ENCODE peak calls at places on chromosome 1, in eight cellular contexts. E is AG04449, L is tibial artery, H is GM13977, I is cardiac muscle cell, O is dorsolateral prefrontal cortex, B is body of pancreas, G is upper lobe of right lung. J is an unnamed sample.

GRCh38 chr1:202578001-202578500 is 132.2 kb downstream of the SYT2 start:
- DNase-seq in B (no peak), E (peak), O (no peak), L (no peak), H (no peak), I (peak), G (no peak), J (no peak)

GRCh38 chr1:201283836-201284553 is 689 bp downstream of the PKP1 start:
- DNase-seq in G (no peak), O (no peak), L (no peak), H (no peak), I (no peak), B (no peak), E (no peak), J (no peak)

GRCh38 chr1:67683736-67684525 is 1.1 kb upstream of the GADD45A start:
- DNase-seq in G (no peak), B (no peak), H (peak), I (no peak), L (no peak), E (no peak), O (no peak), J (peak)

GRCh38 chr1:25991937-25992688 is 5.8 kb downstream of the PAFAH2 start:
- DNase-seq in E (no peak), H (no peak), B (no peak), O (no peak), G (no peak), L (no peak), I (peak), J (no peak)

GRCh38 chr1:56819393-56819899 is at the start of gene FYB2:
- DNase-seq in G (no peak), B (peak), L (no peak), H (no peak), O (no peak), E (no peak), I (no peak), J (no peak)

GRCh38 chr1:116167625-116168276 is 56.6 kb downstream of the MAB21L3 start:
- DNase-seq in B (peak), O (no peak), G (no peak), L (no peak), E (no peak), H (no peak), I (peak), J (no peak)

GRCh38 chr1:37734629-37735591 is 30.0 kb downstream of the EPHA10 start:
- DNase-seq in H (no peak), B (no peak), L (peak), O (no peak), E (no peak), I (no peak), G (no peak), J (no peak)

GRCh38 chr1:117106478-117106877 is 15.1 kb downstream of the TRIM45 start:
- DNase-seq in H (no peak), L (no peak), B (no peak), E (no peak), G (no peak), O (no peak), I (no peak), J (no peak)

GRCh38 chr1:232579958-232580705 is 49.8 kb downstream of the SIPA1L2 start:
- DNase-seq in G (no peak), I (no peak), L (no peak), E (no peak), H (no peak), O (no peak), B (no peak), J (no peak)

GRCh38 chr1:53285969-53286760 is 41.7 kb downstream of the LRP8 start:
- DNase-seq in G (no peak), E (no peak), H (no peak), B (no peak), L (no peak), O (no peak), I (no peak), J (no peak)

GRCh38 chr1:70633004-70633403 is 221.9 kb downstream of the CTH start:
- DNase-seq in I (no peak), L (no peak), H (no peak), O (no peak), E (no peak), G (no peak), B (no peak), J (no peak)

GRCh38 chr1:204991342-204991844 is 51.6 kb upstream of the CNTN2 start:
- DNase-seq in H (no peak), B (no peak), L (no peak), O (no peak), G (no peak), E (no peak), I (no peak), J (no peak)

GRCh38 chr1:228013322-228014234 is 6.8 kb downstream of the WNT3A start:
- DNase-seq in H (no peak), G (peak), B (no peak), L (peak), O (peak), I (no peak), E (no peak), J (peak)

GRCh38 chr1:201683397-201683796 is 144.5 kb downstream of the NAV1 start:
- DNase-seq in L (no peak), I (no peak), G (no peak), O (no peak), H (no peak), E (no peak), B (no peak), J (no peak)

GRCh38 chr1:168693197-168693871 is 35.7 kb downstream of the DPT start:
- DNase-seq in I (no peak), O (no peak), G (no peak), L (no peak), H (no peak), E (no peak), B (peak), J (no peak)

GRCh38 chr1:152036316-152037216 is at the start of gene S100A11:
- DNase-seq in O (peak), L (peak), E (no peak), G (peak), I (peak), B (peak), H (peak), J (peak)

GRCh38 chr1:111559736-111560279 is 56.4 kb upstream of the ADORA3 start:
- DNase-seq in E (peak), L (no peak), G (no peak), H (no peak), O (no peak), I (peak), B (no peak), J (no peak)

GRCh38 chr1:93979718-93980319 is 70.6 kb upstream of the GCLM start:
- DNase-seq in I (peak), B (peak), O (no peak), H (no peak), E (no peak), G (no peak), L (no peak), J (no peak)

GRCh38 chr1:93980881-93981280 is 71.7 kb upstream of the GCLM start:
- DNase-seq in H (no peak), G (no peak), O (no peak), B (no peak), E (no peak), L (no peak), I (peak), J (no peak)

GRCh38 chr1:93977546-93977945 is 68.3 kb upstream of the GCLM start:
- DNase-seq in H (no peak), G (no peak), L (no peak), B (no peak), I (peak), E (no peak), O (no peak), J (no peak)

GRCh38 chr1:93979040-93979717 is 69.9 kb upstream of the GCLM start:
- DNase-seq in B (no peak), H (no peak), I (no peak), G (no peak), L (no peak), E (no peak), O (no peak), J (no peak)

GRCh38 chr1:93980320-93980744 is 71.1 kb upstream of the GCLM start:
- DNase-seq in O (no peak), E (no peak), G (no peak), B (no peak), L (no peak), H (peak), I (peak), J (no peak)
- TF ChIP-seq CTCF in O (no peak), E (peak), G (no peak), B (no peak), L (no peak), H (peak), I (peak), J (peak)

DNA sequence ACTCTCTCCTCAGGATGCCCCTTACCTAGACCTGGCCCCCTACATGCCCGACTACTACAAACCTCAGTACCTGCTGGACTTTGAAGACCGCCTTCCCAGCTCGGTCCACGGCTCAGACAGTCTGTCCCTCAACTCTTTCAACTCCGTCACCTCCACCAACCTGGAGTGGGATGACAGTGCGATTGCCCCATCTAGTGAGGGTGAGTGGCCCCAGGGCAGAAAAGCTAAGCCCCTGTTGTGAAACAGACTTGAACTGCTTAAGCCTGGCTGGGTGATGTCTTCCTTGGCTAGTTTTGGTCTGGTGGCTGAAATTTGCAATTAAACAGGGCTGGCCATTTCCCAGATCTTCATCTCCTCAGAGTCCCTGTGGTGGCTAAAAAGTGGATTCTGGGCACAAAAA is 16.3 kb upstream of the SLC25A34 start:
- DNase-seq in O (no peak), E (no peak), L (no peak), H (no peak), I (no peak), B (no peak), G (no peak), J (no peak)
- TF ChIP-seq CTCF in O (no peak), E (no peak), L (no peak), H (peak), I (no peak), B (no peak), G (no peak), J (no peak)

DNA sequence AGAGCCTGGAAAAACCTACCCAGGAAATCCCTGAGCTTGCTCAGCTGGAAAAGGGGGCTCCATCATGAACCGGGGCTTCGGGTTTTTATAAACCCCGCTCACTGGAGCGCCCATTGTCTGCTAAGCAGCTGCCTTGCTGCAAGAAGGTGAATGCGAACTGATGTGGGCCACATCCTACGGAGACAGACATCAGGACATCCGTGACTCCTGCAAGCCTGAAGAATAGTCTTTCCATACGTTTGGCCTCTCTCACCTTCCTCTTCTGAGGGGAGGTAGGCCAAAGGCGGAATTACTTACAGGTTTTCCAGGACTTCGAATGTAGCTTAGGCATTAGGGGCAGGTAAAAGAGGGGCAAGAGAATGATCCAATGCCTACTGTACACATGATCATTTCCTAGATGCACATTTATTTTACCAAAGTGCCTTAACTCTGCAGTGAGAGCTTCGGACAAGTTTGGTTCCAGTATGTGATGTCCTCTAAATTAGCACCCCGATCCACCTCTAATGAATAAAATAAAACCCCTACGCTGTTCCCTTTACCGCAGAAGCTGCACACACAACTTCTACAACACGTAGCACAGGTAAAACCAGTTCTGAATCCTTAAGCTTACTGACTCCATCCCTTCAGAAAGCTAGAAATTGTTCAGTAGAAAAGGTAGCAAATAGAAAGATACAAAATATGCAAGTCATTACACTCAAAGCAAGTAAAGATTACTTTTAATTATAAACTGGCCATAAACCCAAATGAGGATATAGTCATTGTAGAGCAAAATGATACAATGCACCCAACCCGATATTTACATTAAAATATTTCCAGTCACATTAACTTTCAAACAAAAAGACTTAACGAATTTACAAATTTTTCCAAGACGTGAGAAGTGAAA is 866 bp upstream of the SORT1 start:
- DNase-seq in B (no peak), O (no peak), G (no peak), E (no peak), H (no peak), I (no peak), L (no peak), J (peak)
- TF ChIP-seq CTCF in B (no peak), O (no peak), G (no peak), E (no peak), H (no peak), I (no peak), L (no peak), J (no peak)

DNA sequence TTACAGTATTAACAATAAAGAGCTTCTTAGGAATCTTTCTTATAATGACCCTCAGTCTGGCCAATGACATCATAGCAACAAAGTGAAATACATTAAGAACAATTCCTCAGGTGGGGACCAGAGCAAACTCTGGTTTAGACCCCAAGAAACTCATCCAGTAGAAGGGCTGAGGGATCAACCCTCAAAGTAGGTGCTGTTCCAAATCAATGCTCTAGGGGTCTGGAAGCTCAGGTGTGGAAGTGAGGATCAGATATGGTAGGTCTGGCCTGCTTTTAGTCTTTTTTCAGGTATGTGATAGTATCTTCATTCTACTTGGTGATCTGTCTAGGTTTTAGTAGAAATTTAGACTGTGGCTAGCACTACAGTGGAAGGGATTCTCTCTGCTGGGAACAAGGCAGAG is 291.7 kb downstream of the PDE4B start:
- DNase-seq in G (no peak), H (no peak), I (no peak), E (no peak), O (no peak), B (no peak), L (no peak), J (no peak)
- TF ChIP-seq CTCF in G (no peak), H (no peak), I (no peak), E (no peak), O (no peak), B (no peak), L (no peak), J (no peak)

GRCh38 chr1:64584479-64584878 is 114.5 kb downstream of the CACHD1 start:
- DNase-seq in I (no peak), E (no peak), L (no peak), B (no peak), H (no peak), O (no peak), G (no peak), J (no peak)
- TF ChIP-seq CTCF in I (peak), E (peak), L (no peak), B (no peak), H (no peak), O (no peak), G (peak), J (peak)

DNA sequence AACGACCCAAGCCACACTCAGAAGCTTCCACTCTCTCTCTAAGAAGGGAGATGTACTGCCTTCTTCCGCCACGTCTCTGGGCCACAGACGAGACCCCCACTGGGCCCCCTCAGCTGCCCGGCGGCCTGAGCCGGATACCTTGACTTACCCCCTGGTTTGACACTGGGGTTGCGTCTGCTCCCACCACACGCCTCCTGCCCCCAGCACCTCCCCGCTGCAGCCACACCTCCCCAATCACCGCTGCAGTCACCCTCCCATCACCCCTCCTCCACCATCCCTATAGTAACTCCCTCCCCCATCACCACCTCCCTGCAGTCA is 10.7 kb downstream of the PANK4 start:
- DNase-seq in O (no peak), I (no peak), G (no peak), L (no peak), H (no peak), B (no peak), E (no peak), J (no peak)
- TF ChIP-seq CTCF in O (no peak), I (no peak), G (no peak), L (no peak), H (no peak), B (no peak), E (no peak), J (no peak)

DNA sequence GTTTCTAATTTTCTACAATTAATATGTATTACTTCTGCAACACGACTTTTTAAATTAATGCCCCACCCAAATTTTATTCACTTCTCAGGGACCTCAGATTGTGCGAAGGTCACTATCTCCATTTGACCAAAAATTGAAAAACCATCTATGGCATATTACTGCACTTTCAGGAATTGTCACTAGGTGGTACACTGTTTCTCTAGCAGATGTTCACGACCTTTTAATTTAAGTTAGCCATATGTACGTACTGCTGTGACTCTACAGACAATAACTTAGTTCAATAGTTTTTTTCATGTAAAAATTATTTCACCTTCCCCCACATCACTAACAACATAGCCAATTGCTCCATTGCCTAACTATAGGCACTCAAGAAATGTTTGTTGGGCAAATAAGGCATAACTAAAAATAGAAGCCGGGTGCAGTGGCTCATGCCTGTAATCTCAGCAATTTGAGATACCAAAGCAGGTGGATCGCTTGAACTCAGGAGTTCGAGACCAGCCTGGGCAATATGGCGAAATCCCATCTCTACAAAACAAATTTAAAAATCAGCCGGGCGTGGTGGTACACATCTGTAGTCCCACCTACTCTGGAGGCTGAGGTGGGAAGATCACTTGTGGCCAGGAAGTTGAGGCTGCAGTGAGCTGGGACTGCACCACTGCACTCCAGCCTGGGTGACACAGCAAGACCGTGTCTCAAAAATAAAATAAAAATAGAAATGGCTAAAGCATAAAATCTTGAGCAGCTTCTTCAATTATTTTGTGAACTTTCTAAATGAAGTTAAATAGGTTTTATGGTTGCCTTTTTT is 75.7 kb upstream of the PKN2 start:
- DNase-seq in G (no peak), I (peak), E (no peak), H (peak), L (no peak), B (no peak), O (no peak), J (peak)
- TF ChIP-seq CTCF in G (peak), I (peak), E (peak), H (peak), L (peak), B (no peak), O (no peak), J (peak)

J was measured in PC-9.